ENCODE peak calls at places on chromosomes 5 and 9, in ten cellular contexts. One of them, this sample, is unnamed.
A peak's percentile ranks its signal among the peaks of the same experiment; 100 is the strongest.

GRCh38 chr5:169223595-169223953 is 77.4 kb downstream of the SLIT3 start:
- DNase-seq in HCT116: no peak
- DNase-seq in LNCaP clone FGC: no peak
- DNase-seq in spleen: no peak
- DNase-seq in choroid plexus epithelial cell: no peak
- DNase-seq in PC-3: no peak
- DNase-seq in Peyer's patch: no peak
- DNase-seq in IMR-90: no peak
- DNase-seq in endodermal cell: no peak
- DNase-seq in AG04450: no peak
- DNase-seq in this sample: no peak

GRCh38 chr9:9938432-9938831 is 674.4 kb downstream of the PTPRD start:
- DNase-seq in endodermal cell: no peak
- DNase-seq in Peyer's patch: no peak
- DNase-seq in choroid plexus epithelial cell: no peak
- DNase-seq in spleen: no peak
- DNase-seq in LNCaP clone FGC: no peak
- DNase-seq in IMR-90: no peak
- DNase-seq in HCT116: no peak
- DNase-seq in PC-3: no peak
- DNase-seq in AG04450: no peak
- DNase-seq in this sample: no peak

GRCh38 chr5:6502421-6502820 is 53.8 kb downstream of the UBE2QL1 start:
- DNase-seq in choroid plexus epithelial cell: no peak
- DNase-seq in HCT116: no peak
- DNase-seq in IMR-90: no peak
- DNase-seq in PC-3: no peak
- DNase-seq in LNCaP clone FGC: no peak
- DNase-seq in AG04450: no peak
- DNase-seq in endodermal cell: peak; percentile 17
- DNase-seq in Peyer's patch: no peak
- DNase-seq in spleen: no peak
- DNase-seq in this sample: no peak

GRCh38 chr9:75083188-75083976 is 4.6 kb downstream of the NMRK1 start:
- DNase-seq in spleen: no peak
- DNase-seq in choroid plexus epithelial cell: peak; percentile 36
- DNase-seq in endodermal cell: peak; percentile 87
- DNase-seq in AG04450: no peak
- DNase-seq in Peyer's patch: peak; percentile 64
- DNase-seq in LNCaP clone FGC: no peak
- DNase-seq in HCT116: no peak
- DNase-seq in IMR-90: no peak
- DNase-seq in PC-3: peak; percentile 26
- DNase-seq in this sample: no peak

GRCh38 chr5:135714126-135714894 is 120.2 kb upstream of the SLC25A48 start:
- DNase-seq in PC-3: no peak
- DNase-seq in endodermal cell: no peak
- DNase-seq in HCT116: no peak
- DNase-seq in IMR-90: no peak
- DNase-seq in choroid plexus epithelial cell: peak; percentile 10
- DNase-seq in spleen: no peak
- DNase-seq in AG04450: no peak
- DNase-seq in Peyer's patch: no peak
- DNase-seq in LNCaP clone FGC: no peak
- DNase-seq in this sample: no peak

GRCh38 chr5:5704352-5704751 is 281.9 kb downstream of the ICE1 start:
- DNase-seq in LNCaP clone FGC: no peak
- DNase-seq in spleen: no peak
- DNase-seq in IMR-90: no peak
- DNase-seq in AG04450: no peak
- DNase-seq in endodermal cell: no peak
- DNase-seq in choroid plexus epithelial cell: no peak
- DNase-seq in HCT116: no peak
- DNase-seq in PC-3: no peak
- DNase-seq in Peyer's patch: no peak
- DNase-seq in this sample: no peak

GRCh38 chr5:32482193-32482592 is 37.7 kb upstream of the ZFR start:
- DNase-seq in choroid plexus epithelial cell: no peak
- DNase-seq in AG04450: no peak
- DNase-seq in endodermal cell: no peak
- DNase-seq in HCT116: no peak
- DNase-seq in spleen: no peak
- DNase-seq in LNCaP clone FGC: no peak
- DNase-seq in PC-3: no peak
- DNase-seq in IMR-90: no peak
- DNase-seq in Peyer's patch: no peak
- DNase-seq in this sample: no peak

GRCh38 chr5:172452398-172453205 is 1.7 kb downstream of the SH3PXD2B start:
- DNase-seq in HCT116: peak; percentile 54
- DNase-seq in IMR-90: peak; percentile 72
- DNase-seq in endodermal cell: peak; percentile 70
- DNase-seq in PC-3: peak; percentile 22
- DNase-seq in spleen: peak; percentile 13
- DNase-seq in choroid plexus epithelial cell: peak; percentile 76
- DNase-seq in Peyer's patch: no peak
- DNase-seq in AG04450: no peak
- DNase-seq in LNCaP clone FGC: no peak
- DNase-seq in this sample: peak; percentile 11

GRCh38 chr5:368162-369084 is 46.9 kb downstream of the AHRR start:
- DNase-seq in Peyer's patch: no peak
- DNase-seq in IMR-90: peak; percentile 98
- DNase-seq in LNCaP clone FGC: no peak
- DNase-seq in PC-3: no peak
- DNase-seq in endodermal cell: peak; percentile 32
- DNase-seq in spleen: peak; percentile 78
- DNase-seq in HCT116: no peak
- DNase-seq in choroid plexus epithelial cell: peak; percentile 39
- DNase-seq in AG04450: peak; percentile 89
- DNase-seq in this sample: no peak

GRCh38 chr5:61311836-61312808 is 19.9 kb upstream of the ZSWIM6 start:
- DNase-seq in PC-3: peak; percentile 95
- DNase-seq in LNCaP clone FGC: no peak
- DNase-seq in spleen: no peak
- DNase-seq in AG04450: peak; percentile 77
- DNase-seq in HCT116: no peak
- DNase-seq in choroid plexus epithelial cell: peak; percentile 87
- DNase-seq in Peyer's patch: no peak
- DNase-seq in endodermal cell: peak; percentile 20
- DNase-seq in IMR-90: peak; percentile 91
- DNase-seq in this sample: no peak

GRCh38 chr5:89827388-89827787 is 582.2 kb downstream of the CETN3 start:
- DNase-seq in spleen: no peak
- DNase-seq in PC-3: no peak
- DNase-seq in choroid plexus epithelial cell: no peak
- DNase-seq in HCT116: no peak
- DNase-seq in LNCaP clone FGC: no peak
- DNase-seq in Peyer's patch: no peak
- DNase-seq in endodermal cell: no peak
- DNase-seq in AG04450: no peak
- DNase-seq in IMR-90: no peak
- DNase-seq in this sample: no peak

GRCh38 chr9:2016411-2017208 is 1.5 kb downstream of the SMARCA2 start:
- DNase-seq in HCT116: no peak
- DNase-seq in endodermal cell: peak; percentile 87
- DNase-seq in LNCaP clone FGC: no peak
- DNase-seq in PC-3: peak; percentile 58
- DNase-seq in spleen: peak; percentile 93
- DNase-seq in Peyer's patch: peak; percentile 87
- DNase-seq in choroid plexus epithelial cell: peak; percentile 78
- DNase-seq in IMR-90: peak; percentile 63
- DNase-seq in AG04450: no peak
- DNase-seq in this sample: peak; percentile 71

GRCh38 chr9:9820411-9820810 is 792.4 kb downstream of the PTPRD start:
- DNase-seq in AG04450: no peak
- DNase-seq in HCT116: no peak
- DNase-seq in IMR-90: no peak
- DNase-seq in LNCaP clone FGC: no peak
- DNase-seq in choroid plexus epithelial cell: peak; percentile 8
- DNase-seq in Peyer's patch: no peak
- DNase-seq in spleen: no peak
- DNase-seq in endodermal cell: no peak
- DNase-seq in PC-3: no peak
- DNase-seq in this sample: no peak

GRCh38 chr5:146860213-146860891 is 18.2 kb downstream of the PPP2R2B start:
- DNase-seq in endodermal cell: no peak
- DNase-seq in LNCaP clone FGC: no peak
- DNase-seq in PC-3: peak; percentile 57
- DNase-seq in AG04450: no peak
- DNase-seq in Peyer's patch: no peak
- DNase-seq in IMR-90: no peak
- DNase-seq in choroid plexus epithelial cell: peak; percentile 8
- DNase-seq in spleen: no peak
- DNase-seq in HCT116: no peak
- DNase-seq in this sample: no peak

GRCh38 chr5:17379188-17379951 is 118.7 kb upstream of the TAF11L2 start:
- DNase-seq in HCT116: no peak
- DNase-seq in choroid plexus epithelial cell: peak; percentile 77
- DNase-seq in IMR-90: peak; percentile 21
- DNase-seq in PC-3: peak; percentile 76
- DNase-seq in LNCaP clone FGC: no peak
- DNase-seq in Peyer's patch: no peak
- DNase-seq in spleen: no peak
- DNase-seq in AG04450: no peak
- DNase-seq in endodermal cell: no peak
- DNase-seq in this sample: peak; percentile 84

GRCh38 chr9:98532147-98532546 is 176.6 kb downstream of the GABBR2 start:
- DNase-seq in IMR-90: no peak
- DNase-seq in spleen: no peak
- DNase-seq in AG04450: no peak
- DNase-seq in PC-3: no peak
- DNase-seq in endodermal cell: no peak
- DNase-seq in HCT116: no peak
- DNase-seq in choroid plexus epithelial cell: no peak
- DNase-seq in LNCaP clone FGC: no peak
- DNase-seq in Peyer's patch: no peak
- DNase-seq in this sample: no peak

DNA sequence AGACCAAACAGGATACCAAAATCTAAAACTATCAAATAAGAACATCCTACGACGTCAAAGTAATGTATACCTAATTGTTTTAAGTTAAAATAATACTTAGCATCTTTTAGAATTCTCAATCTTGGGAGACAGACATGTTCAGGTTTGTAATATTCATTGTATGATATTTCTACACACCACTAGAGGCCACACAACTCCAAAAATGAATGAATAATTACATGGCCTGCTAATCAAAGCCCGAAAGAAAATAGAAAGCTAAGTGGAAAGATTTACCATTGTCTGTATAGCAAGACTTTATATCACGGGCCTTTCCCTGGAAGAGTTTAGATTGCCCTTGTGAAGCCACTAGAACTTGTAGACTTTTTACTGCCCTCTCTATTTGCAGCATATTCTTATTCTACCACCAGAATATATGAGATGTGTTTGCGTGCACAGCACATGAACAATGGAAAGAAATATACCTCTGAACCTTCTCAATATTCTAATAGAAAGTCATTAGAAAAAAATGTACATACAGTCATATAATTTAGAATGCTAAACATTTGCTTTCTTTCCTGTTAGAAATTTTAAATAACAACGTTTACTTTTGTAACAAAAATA is 380.1 kb upstream of the NUDT12 start:
- DNase-seq in AG04450: no peak
- DNase-seq in LNCaP clone FGC: no peak
- DNase-seq in PC-3: peak; percentile 51
- DNase-seq in Peyer's patch: no peak
- DNase-seq in endodermal cell: no peak
- DNase-seq in spleen: no peak
- DNase-seq in IMR-90: no peak
- DNase-seq in HCT116: no peak
- DNase-seq in choroid plexus epithelial cell: peak; percentile 34
- DNase-seq in this sample: peak; percentile 38
- TF ChIP-seq CTCF in AG04450: no peak
- TF ChIP-seq CTCF in LNCaP clone FGC: peak; percentile 57
- TF ChIP-seq CTCF in PC-3: peak; percentile 74
- TF ChIP-seq CTCF in Peyer's patch: no peak
- TF ChIP-seq CTCF in endodermal cell: no peak
- TF ChIP-seq CTCF in spleen: no peak
- TF ChIP-seq CTCF in IMR-90: no peak
- TF ChIP-seq CTCF in HCT116: peak; percentile 25
- TF ChIP-seq CTCF in choroid plexus epithelial cell: peak; percentile 40
- TF ChIP-seq CTCF in this sample: peak; percentile 52

GRCh38 chr9:100411472-100412270 is 15.3 kb upstream of the MSANTD3 start:
- DNase-seq in PC-3: peak; percentile 83
- DNase-seq in HCT116: no peak
- DNase-seq in AG04450: peak; percentile 61
- DNase-seq in LNCaP clone FGC: peak; percentile 57
- DNase-seq in IMR-90: peak; percentile 85
- DNase-seq in spleen: peak; percentile 95
- DNase-seq in choroid plexus epithelial cell: peak; percentile 94
- DNase-seq in Peyer's patch: peak; percentile 88
- DNase-seq in endodermal cell: peak; percentile 96
- DNase-seq in this sample: peak; percentile 93
- H3K4me3 ChIP-seq in PC-3: peak overlapping the region; percentile 56
- H3K4me3 ChIP-seq in HCT116: no peak overlapping the region
- H3K4me3 ChIP-seq in AG04450: peak overlapping the region; percentile 65
- H3K4me3 ChIP-seq in LNCaP clone FGC: peak overlapping the region; percentile 50
- H3K4me3 ChIP-seq in IMR-90: peak overlapping the region; percentile 45
- H3K4me3 ChIP-seq in spleen: peak overlapping the region; percentile 53
- H3K4me3 ChIP-seq in choroid plexus epithelial cell: peak overlapping the region; percentile 60
- H3K4me3 ChIP-seq in Peyer's patch: peak overlapping the region; percentile 59
- H3K4me3 ChIP-seq in endodermal cell: peak overlapping the region; percentile 71
- H3K4me3 ChIP-seq in this sample: peak overlapping the region; percentile 32

GRCh38 chr5:7814816-7815215 is 36.1 kb downstream of the CFAP90 start:
- DNase-seq in IMR-90: no peak
- DNase-seq in choroid plexus epithelial cell: no peak
- DNase-seq in Peyer's patch: no peak
- DNase-seq in LNCaP clone FGC: no peak
- DNase-seq in HCT116: no peak
- DNase-seq in PC-3: no peak
- DNase-seq in endodermal cell: no peak
- DNase-seq in spleen: no peak
- DNase-seq in AG04450: no peak
- DNase-seq in this sample: no peak
- TF ChIP-seq CTCF in IMR-90: no peak
- TF ChIP-seq CTCF in choroid plexus epithelial cell: no peak
- TF ChIP-seq CTCF in Peyer's patch: no peak
- TF ChIP-seq CTCF in LNCaP clone FGC: no peak
- TF ChIP-seq CTCF in HCT116: no peak
- TF ChIP-seq CTCF in PC-3: no peak
- TF ChIP-seq CTCF in endodermal cell: no peak
- TF ChIP-seq CTCF in spleen: no peak
- TF ChIP-seq CTCF in AG04450: no peak
- TF ChIP-seq CTCF in this sample: no peak

GRCh38 chr5:54535149-54535844 is 17.7 kb downstream of the SNX18 start:
- DNase-seq in LNCaP clone FGC: no peak
- DNase-seq in spleen: no peak
- DNase-seq in Peyer's patch: no peak
- DNase-seq in choroid plexus epithelial cell: no peak
- DNase-seq in HCT116: no peak
- DNase-seq in IMR-90: no peak
- DNase-seq in PC-3: no peak
- DNase-seq in endodermal cell: no peak
- DNase-seq in AG04450: no peak
- DNase-seq in this sample: no peak
- H3K4me3 ChIP-seq in LNCaP clone FGC: no peak overlapping the region
- H3K4me3 ChIP-seq in spleen: no peak overlapping the region
- H3K4me3 ChIP-seq in Peyer's patch: no peak overlapping the region
- H3K4me3 ChIP-seq in choroid plexus epithelial cell: no peak overlapping the region
- H3K4me3 ChIP-seq in HCT116: no peak overlapping the region
- H3K4me3 ChIP-seq in IMR-90: no peak overlapping the region
- H3K4me3 ChIP-seq in PC-3: no peak overlapping the region
- H3K4me3 ChIP-seq in endodermal cell: no peak overlapping the region
- H3K4me3 ChIP-seq in AG04450: no peak overlapping the region
- H3K4me3 ChIP-seq in this sample: no peak overlapping the region

GRCh38 chr9:109593612-109594011 is 95.5 kb upstream of the PTPN3 start:
- DNase-seq in spleen: no peak
- DNase-seq in choroid plexus epithelial cell: no peak
- DNase-seq in AG04450: no peak
- DNase-seq in LNCaP clone FGC: no peak
- DNase-seq in Peyer's patch: no peak
- DNase-seq in PC-3: no peak
- DNase-seq in HCT116: no peak
- DNase-seq in IMR-90: no peak
- DNase-seq in endodermal cell: no peak
- DNase-seq in this sample: no peak
- TF ChIP-seq CTCF in spleen: no peak
- TF ChIP-seq CTCF in choroid plexus epithelial cell: no peak
- TF ChIP-seq CTCF in AG04450: no peak
- TF ChIP-seq CTCF in LNCaP clone FGC: no peak
- TF ChIP-seq CTCF in Peyer's patch: no peak
- TF ChIP-seq CTCF in PC-3: no peak
- TF ChIP-seq CTCF in HCT116: no peak
- TF ChIP-seq CTCF in IMR-90: no peak
- TF ChIP-seq CTCF in endodermal cell: no peak
- TF ChIP-seq CTCF in this sample: no peak

This sample was measured in A673.